ENCODE peak calls at places on chromosomes 13 and 19, in seven cellular contexts. D, F, I, B, P, Z and Q are unnamed samples.
A peak's percentile ranks its signal among the peaks of the same experiment; 100 is the strongest.

GRCh38 chr19:30365121-30365800 is 6.9 kb upstream of the ZNF536 start:
- DNase-seq in D (no peak), F (no peak), I (no peak), B (no peak), P (no peak), Z (no peak), Q (no peak)

GRCh38 chr19:4066682-4067395 is at the start of gene ZBTB7A:
- DNase-seq in D (peak; percentile 88), F (no peak), I (peak; percentile 91), B (peak; percentile 72), P (peak; percentile 74), Z (peak; percentile 64), Q (peak; percentile 65)

GRCh38 chr19:31253816-31254551 is 95.3 kb downstream of the TSHZ3 start:
- DNase-seq in D (no peak), F (no peak), I (no peak), B (no peak), P (no peak), Z (no peak), Q (no peak)

GRCh38 chr19:42552086-42553065 is 24.1 kb upstream of the CEACAM1 start:
- DNase-seq in D (no peak), F (no peak), I (no peak), B (no peak), P (no peak), Z (no peak), Q (no peak)

GRCh38 chr19:55340144-55340783 is 588 bp downstream of the KMT5C start:
- DNase-seq in D (no peak), F (no peak), I (no peak), B (no peak), P (no peak), Z (no peak), Q (no peak)

GRCh38 chr13:25051065-25051464 is 44.9 kb upstream of the PABPC3 start:
- DNase-seq in D (no peak), F (no peak), I (no peak), B (no peak), P (no peak), Z (no peak), Q (no peak)

GRCh38 chr19:50739841-50740426 is 16.8 kb downstream of the CLEC11A start:
- DNase-seq in D (no peak), F (no peak), I (no peak), B (no peak), P (peak; percentile 85), Z (no peak), Q (no peak)

GRCh38 chr19:4732680-4733114 is 9.1 kb upstream of the DPP9 start:
- DNase-seq in D (no peak), F (peak; percentile 77), I (peak; percentile 75), B (peak; percentile 25), P (peak; percentile 91), Z (peak; percentile 37), Q (no peak)

GRCh38 chr19:32150605-32151004 is 194.8 kb upstream of the ZNF507 start:
- DNase-seq in D (no peak), F (no peak), I (no peak), B (no peak), P (no peak), Z (no peak), Q (no peak)

GRCh38 chr13:44174769-44175425 is 198.7 kb upstream of the SERP2 start:
- DNase-seq in D (no peak), F (no peak), I (no peak), B (no peak), P (no peak), Z (no peak), Q (no peak)

GRCh38 chr19:45553464-45553863 is 31.1 kb downstream of the OPA3 start:
- DNase-seq in D (no peak), F (no peak), I (no peak), B (no peak), P (peak; percentile 92), Z (no peak), Q (no peak)

GRCh38 chr13:59746291-59746962 is 417.3 kb downstream of the DIAPH3 start:
- DNase-seq in D (no peak), F (no peak), I (no peak), B (no peak), P (no peak), Z (no peak), Q (no peak)

GRCh38 chr19:39710333-39710890 is 6.1 kb downstream of the LGALS14 start:
- DNase-seq in D (no peak), F (no peak), I (no peak), B (no peak), P (no peak), Z (no peak), Q (no peak)

GRCh38 chr19:38061294-38061693 is 154.3 kb downstream of the SIPA1L3 start:
- DNase-seq in D (no peak), F (no peak), I (no peak), B (no peak), P (no peak), Z (no peak), Q (no peak)

GRCh38 chr13:28181413-28181812 is 43.1 kb downstream of the PAN3 start:
- DNase-seq in D (no peak), F (no peak), I (no peak), B (no peak), P (no peak), Z (no peak), Q (no peak)

GRCh38 chr13:54607421-54607820 is 1578.8 kb downstream of the OLFM4 start:
- DNase-seq in D (no peak), F (no peak), I (no peak), B (no peak), P (no peak), Z (no peak), Q (no peak)

GRCh38 chr19:32336259-32337111 is 8.9 kb upstream of the ZNF507 start:
- DNase-seq in D (no peak), F (no peak), I (no peak), B (no peak), P (no peak), Z (no peak), Q (no peak)

GRCh38 chr19:17522988-17523872 is 11.8 kb downstream of the PGLS start:
- DNase-seq in D (peak; percentile 85), F (no peak), I (peak; percentile 95), B (no peak), P (no peak), Z (no peak), Q (no peak)

GRCh38 chr13:35343417-35343816 is 133.1 kb downstream of the MAB21L1 start:
- DNase-seq in D (no peak), F (no peak), I (no peak), B (no peak), P (no peak), Z (no peak), Q (no peak)

GRCh38 chr13:98508280-98509074 is 68.4 kb downstream of the STK24 start:
- DNase-seq in D (no peak), F (no peak), I (no peak), B (no peak), P (no peak), Z (no peak), Q (no peak)

GRCh38 chr13:98495627-98496238 is 81.2 kb downstream of the STK24 start:
- DNase-seq in D (no peak), F (no peak), I (no peak), B (no peak), P (no peak), Z (no peak), Q (no peak)

GRCh38 chr13:49996166-49996915 is 501 bp upstream of the TRIM13 start:
- DNase-seq in D (peak; percentile 95), F (peak; percentile 51), I (peak; percentile 91), B (peak; percentile 80), P (peak; percentile 96), Z (peak; percentile 76), Q (peak; percentile 76)